ENCODE peak calls at places on chromosomes 5 and 9, in six cellular contexts. L is cardiac muscle cell; C is Panc1; E is heart left ventricle; I is effector memory CD4-positive, alpha-beta T cell; J is GM23248. D is an unnamed sample. For H3K27me3 and H3K4me1, the result is how much of the 10 kb centered on the place peaks cover.

GRCh38 chr5:62780888-62781287 is 202.3 kb downstream of the LRRC70 start:
- DNase-seq in L (no peak), C (no peak), E (no peak), I (no peak), J (no peak), D (no peak)

GRCh38 chr9:76887003-76887821 is 18.7 kb downstream of the PRUNE2 start:
- DNase-seq in L (no peak), C (no peak), E (no peak), I (no peak), J (peak), D (no peak)

GRCh38 chr5:23012842-23013241 is 159.7 kb upstream of the CDH12 start:
- DNase-seq in L (no peak), C (no peak), E (no peak), I (no peak), J (no peak), D (no peak)

GRCh38 chr5:116291271-116291670 is 206.4 kb downstream of the COMMD10 start:
- DNase-seq in L (no peak), C (no peak), E (no peak), I (no peak), J (no peak), D (no peak)

GRCh38 chr5:107282061-107282460 is 388.7 kb downstream of the EFNA5 start:
- DNase-seq in L (no peak), C (no peak), E (no peak), I (no peak), J (no peak), D (no peak)

GRCh38 chr5:147887925-147888324 is 9.4 kb downstream of the SCGB3A2 start:
- DNase-seq in L (no peak), C (no peak), E (no peak), I (no peak), J (peak), D (no peak)

GRCh38 chr9:19875291-19875910 is 86.6 kb upstream of the SLC24A2 start:
- DNase-seq in L (no peak), C (no peak), E (no peak), I (no peak), J (peak), D (no peak)

GRCh38 chr9:14215614-14216013 is 98.3 kb downstream of the NFIB start:
- DNase-seq in L (peak), C (no peak), E (no peak), I (no peak), J (peak), D (no peak)

GRCh38 chr9:133792721-133793470 is 54.7 kb upstream of the SARDH start:
- DNase-seq in L (peak), C (peak), E (peak), I (peak), J (peak), D (peak)

GRCh38 chr5:83911367-83911919 is 190.8 kb upstream of the HAPLN1 start:
- DNase-seq in L (no peak), C (no peak), E (no peak), I (no peak), J (no peak), D (no peak)

GRCh38 chr5:78638423-78638822 is 10.1 kb downstream of the LHFPL2 start:
- DNase-seq in L (peak), C (peak), E (peak), I (no peak), J (peak), D (no peak)

GRCh38 chr9:92820964-92821363 is 56.3 kb upstream of the BICD2 start:
- DNase-seq in L (no peak), C (no peak), E (no peak), I (no peak), J (no peak), D (no peak)

GRCh38 chr9:86163503-86163902 is 64.1 kb upstream of the GOLM1 start:
- DNase-seq in L (no peak), C (no peak), E (no peak), I (no peak), J (no peak), D (no peak)

GRCh38 chr5:18744990-18745590 is 1110.8 kb downstream of the TAF11L14 start:
- DNase-seq in L (no peak), C (no peak), E (no peak), I (peak), J (no peak), D (no peak)

GRCh38 chr5:169688106-169688505 is 51.0 kb downstream of the DOCK2 start:
- DNase-seq in L (no peak), C (no peak), E (no peak), I (no peak), J (no peak), D (no peak)

GRCh38 chr5:99702565-99702964 is 773.8 kb upstream of the CHD1 start:
- DNase-seq in L (no peak), C (no peak), E (no peak), I (no peak), J (no peak), D (no peak)

GRCh38 chr5:119451561-119451960 is 736 bp upstream of the HSD17B4 start:
- DNase-seq in L (no peak), C (no peak), E (no peak), I (no peak), J (no peak), D (no peak)

GRCh38 chr5:114407783-114408182 is 45.9 kb downstream of the KCNN2 start:
- DNase-seq in L (no peak), C (no peak), E (no peak), I (no peak), J (no peak), D (no peak)

GRCh38 chr5:79954620-79955019 is 36.4 kb downstream of the MTX3 start:
- DNase-seq in L (peak), C (no peak), E (no peak), I (no peak), J (peak), D (no peak)

GRCh38 chr5:77518304-77518703 is 26.2 kb upstream of the WDR41 start:
- DNase-seq in L (peak), C (no peak), E (no peak), I (no peak), J (peak), D (no peak)

GRCh38 chr9:126809068-126809467 is 4.2 kb downstream of the ZBTB43 start:
- DNase-seq in L (peak), C (no peak), E (no peak), I (no peak), J (peak), D (peak)

GRCh38 chr9:3136999-3137675 is 293.2 kb upstream of the PUM3 start:
- DNase-seq in L (peak), C (no peak), E (no peak), I (no peak), J (peak), D (no peak)

GRCh38 chr5:162990856-162991497 is 446.4 kb upstream of the CCNG1 start:
- DNase-seq in L (no peak), C (no peak), E (no peak), I (no peak), J (no peak), D (no peak)

GRCh38 chr5:59813761-59814562 is 79.6 kb downstream of the PDE4D start:
- DNase-seq in L (peak), C (peak), E (no peak), I (no peak), J (peak), D (no peak)

GRCh38 chr9:20790721-20791120 is 106.7 kb downstream of the FOCAD start:
- DNase-seq in L (no peak), C (no peak), E (no peak), I (no peak), J (no peak), D (no peak)

GRCh38 chr5:110054240-110054639 is 364.5 kb downstream of the MAN2A1 start:
- DNase-seq in L (peak), C (no peak), E (peak), I (peak), J (peak), D (peak)

DNA sequence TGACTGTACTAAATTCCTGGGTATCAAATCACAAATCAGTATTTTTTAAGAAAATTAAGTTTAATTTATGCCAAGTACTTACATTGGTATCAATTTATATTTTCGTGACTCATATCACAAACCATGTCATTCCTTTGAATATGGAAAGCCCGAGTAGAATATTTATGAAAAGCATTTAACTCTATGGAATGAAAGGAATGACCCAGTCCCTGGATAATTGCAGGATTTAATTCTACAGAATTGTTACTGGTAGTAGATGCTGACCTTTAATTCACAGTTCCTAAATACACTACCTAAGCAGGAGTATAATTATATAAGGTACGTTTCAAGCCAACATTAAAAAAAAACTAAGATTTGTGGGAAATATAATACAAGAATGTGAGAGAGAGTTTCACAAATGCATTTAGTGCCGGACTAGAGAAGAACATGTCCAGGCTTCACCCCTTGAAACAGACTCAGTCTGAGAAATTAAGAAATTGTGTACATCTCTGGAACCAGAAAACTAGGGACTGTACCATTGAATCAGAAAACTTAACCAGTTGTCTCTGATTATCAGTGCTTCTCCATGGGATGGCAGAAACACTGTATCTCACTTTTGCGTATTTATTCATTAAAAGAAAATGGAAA is 28.5 kb upstream of the PLPPR1 start:
- DNase-seq in L (no peak), C (no peak), E (no peak), I (no peak), J (no peak), D (no peak)
- H3K27ac ChIP-seq in L (no peak), C (no peak), E (no peak), I (no peak), J (no peak), D (no peak)

GRCh38 chr5:52734557-52734956 is 53.2 kb upstream of the ITGA1 start:
- DNase-seq in L (no peak), C (no peak), E (no peak), I (no peak), J (no peak), D (no peak)
- H3K27me3 ChIP-seq in L (under half), C (under half), E (under half), I (under half), J (under half), D (under half)

DNA sequence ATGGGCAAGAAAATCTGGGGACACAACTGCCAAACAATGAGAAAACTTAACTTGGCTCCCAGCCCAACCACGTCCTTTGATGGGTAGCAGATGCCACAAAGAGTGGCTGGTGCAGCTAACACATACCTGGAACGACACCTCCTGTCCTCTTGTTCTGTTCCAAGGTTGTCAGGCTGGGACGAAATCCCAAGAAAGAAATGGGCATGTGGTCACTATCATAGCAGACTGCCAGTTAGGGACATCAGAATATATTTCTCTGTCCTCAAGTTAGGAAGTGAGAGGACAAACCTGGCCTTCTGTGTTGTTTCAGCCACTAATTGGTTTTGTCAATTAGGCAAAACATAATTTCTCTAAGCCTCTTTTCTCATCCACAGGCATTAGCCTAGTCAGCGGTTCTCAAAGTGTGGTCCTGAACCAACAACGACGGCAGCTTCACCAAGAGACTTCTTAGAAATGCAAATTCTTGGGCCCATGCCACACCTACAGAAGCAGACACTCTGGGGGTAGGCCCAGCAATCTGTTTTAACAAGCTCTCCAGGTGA is 63.4 kb downstream of the RAPGEF1 start:
- DNase-seq in L (no peak), C (no peak), E (no peak), I (peak), J (peak), D (no peak)
- H3K4me1 ChIP-seq in L (under half), C (half or more), E (half or more), I (half or more), J (under half), D (under half)

GRCh38 chr5:172303996-172304335 is 20.4 kb upstream of the UBTD2 start:
- DNase-seq in L (no peak), C (no peak), E (no peak), I (no peak), J (peak), D (no peak)
- H3K27ac ChIP-seq in L (no peak), C (peak), E (no peak), I (no peak), J (no peak), D (no peak)

GRCh38 chr9:130268521-130269131 is 3.1 kb downstream of the HMCN2 start:
- DNase-seq in L (no peak), C (no peak), E (peak), I (no peak), J (no peak), D (no peak)

GRCh38 chr9:130267930-130268329 is 2.4 kb downstream of the HMCN2 start:
- DNase-seq in L (no peak), C (no peak), E (no peak), I (no peak), J (no peak), D (no peak)

GRCh38 chr9:130265431-130266235 is at the start of gene HMCN2:
- DNase-seq in L (peak), C (no peak), E (peak), I (no peak), J (peak), D (no peak)

GRCh38 chr9:130264414-130265350 is 878 bp upstream of the HMCN2 start:
- DNase-seq in L (no peak), C (no peak), E (no peak), I (no peak), J (no peak), D (no peak)

GRCh38 chr9:130266236-130267098 is 907 bp downstream of the HMCN2 start:
- DNase-seq in L (no peak), C (no peak), E (no peak), I (no peak), J (no peak), D (no peak)
- H3K27me3 ChIP-seq in L (half or more), C (under half), E (under half), I (under half), J (half or more), D (under half)

GRCh38 chr5:172778223-172778814 is 7.3 kb upstream of the DUSP1 start:
- DNase-seq in L (peak), C (peak), E (no peak), I (no peak), J (peak), D (no peak)
- H3K4me1 ChIP-seq in L (under half), C (half or more), E (under half), I (under half), J (half or more), D (under half)

GRCh38 chr5:177489119-177489716 is 8.2 kb downstream of the PDLIM7 start:
- DNase-seq in L (no peak), C (no peak), E (no peak), I (no peak), J (no peak), D (no peak)
- H3K27ac ChIP-seq in L (no peak), C (no peak), E (no peak), I (no peak), J (no peak), D (no peak)